ENCODE peak calls at places on chromosomes 13 and 19, in ten cellular contexts. U is HCT116, R is A549, F is heart right ventricle, E is cardiac muscle cell, I is neural progenitor cell, V is Caco-2, X is tibial artery, W is fibroblast of lung, C is right lobe of liver. S is an unnamed sample. For H3K4me1, the result is how much of the 10 kb centered on the place peaks cover.

GRCh38 chr13:23609414-23610186 is 39.4 kb downstream of the TNFRSF19 start:
- DNase-seq in U (no peak), F (no peak), C (no peak), W (peak), I (no peak), E (no peak), X (no peak), V (no peak), R (no peak), S (peak)

GRCh38 chr13:77528834-77529500 is 6.5 kb upstream of the SCEL start:
- DNase-seq in I (no peak), E (no peak), C (no peak), W (no peak), F (no peak), V (no peak), U (no peak), X (no peak), R (no peak), S (no peak)

GRCh38 chr13:106690779-106691178 is 122.8 kb upstream of the ARGLU1 start:
- DNase-seq in I (no peak), X (no peak), R (no peak), C (no peak), E (no peak), V (no peak), F (peak), W (no peak), U (no peak), S (no peak)

GRCh38 chr19:24060687-24061356 is 26.2 kb upstream of the ZNF254 start:
- DNase-seq in V (no peak), U (peak), W (no peak), X (no peak), F (no peak), R (no peak), E (no peak), C (no peak), I (no peak), S (no peak)

GRCh38 chr19:12932392-12933286 is 872 bp downstream of the FARSA start:
- DNase-seq in I (no peak), V (no peak), E (no peak), R (no peak), U (no peak), W (no peak), X (no peak), F (no peak), C (no peak), S (no peak)

GRCh38 chr13:74575729-74576125 is 441.5 kb upstream of the KLF12 start:
- DNase-seq in C (peak), R (peak), X (peak), F (peak), I (peak), W (peak), V (peak), E (peak), U (no peak), S (peak)

GRCh38 chr13:29883941-29884518 is 33.6 kb upstream of the UBL3 start:
- DNase-seq in F (no peak), X (no peak), R (no peak), I (no peak), C (no peak), V (no peak), E (no peak), W (no peak), U (no peak), S (no peak)

GRCh38 chr13:51895906-51896888 is 34.4 kb downstream of the CCDC70 start:
- DNase-seq in E (peak), R (peak), I (peak), F (peak), W (peak), X (no peak), V (peak), U (peak), C (peak), S (peak)

GRCh38 chr13:50589651-50590054 is 253.8 kb downstream of the DLEU7 start:
- DNase-seq in X (no peak), E (no peak), R (peak), W (peak), I (no peak), F (no peak), C (no peak), V (no peak), U (no peak), S (no peak)

GRCh38 chr13:109795021-109795420 is 8.6 kb upstream of the IRS2 start:
- DNase-seq in V (no peak), U (no peak), W (no peak), E (no peak), I (no peak), X (no peak), R (no peak), F (no peak), C (no peak), S (no peak)

GRCh38 chr13:102680842-102681725 is 13.8 kb downstream of the METTL21C start:
- DNase-seq in V (no peak), R (no peak), E (no peak), W (peak), I (no peak), X (no peak), F (no peak), C (no peak), U (no peak), S (no peak)

GRCh38 chr13:22220186-22221160 is 549.6 kb downstream of the FGF9 start:
- DNase-seq in V (no peak), F (no peak), X (no peak), E (no peak), W (no peak), U (no peak), I (peak), R (no peak), C (no peak), S (no peak)

GRCh38 chr13:114027046-114027760 is 53.3 kb upstream of the C13orf46 start:
- DNase-seq in W (peak), U (no peak), E (no peak), X (no peak), I (no peak), V (no peak), C (no peak), R (no peak), F (peak), S (no peak)

DNA sequence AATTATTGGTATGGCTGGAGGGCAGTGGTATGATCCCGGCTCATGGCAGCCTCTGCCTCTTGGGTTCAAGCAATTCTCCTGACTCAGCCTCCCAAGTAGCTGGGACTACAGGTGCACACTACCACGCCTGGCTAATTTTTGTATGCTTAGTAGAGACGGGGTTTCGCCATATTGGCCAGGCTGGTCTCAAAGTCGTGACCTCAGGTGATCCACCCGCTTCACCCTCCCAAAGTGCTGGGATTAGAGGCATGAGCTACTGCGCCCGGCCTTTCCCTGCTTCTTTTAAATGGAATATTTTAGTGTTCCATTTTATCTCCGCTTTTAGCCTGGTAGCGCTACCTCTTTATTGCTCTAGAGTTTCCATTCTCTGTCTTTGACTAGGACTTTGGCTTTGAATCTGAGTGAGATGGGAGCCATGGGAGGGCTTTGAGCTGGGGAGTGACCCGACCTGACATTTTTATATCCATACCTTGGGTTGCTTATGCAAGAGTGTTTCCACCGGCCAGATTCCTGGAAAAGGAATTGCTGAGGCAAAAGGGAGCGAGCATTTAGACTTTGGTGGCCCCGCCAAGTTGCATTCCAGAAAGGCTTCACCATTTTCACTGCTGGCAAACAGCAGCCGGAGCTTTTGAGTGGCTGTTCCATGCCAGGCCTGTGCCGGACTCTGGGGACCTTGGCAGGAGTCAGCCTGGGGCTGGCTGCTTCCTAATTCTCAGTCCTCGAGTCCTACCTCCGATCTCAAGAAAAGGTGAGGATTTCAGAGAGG is 22.9 kb downstream of the BICRA start:
- DNase-seq in R (no peak), I (no peak), E (no peak), F (peak), W (no peak), C (no peak), U (no peak), V (peak), X (peak), S (no peak)
- H3K4me1 ChIP-seq in R (under half), I (under half), E (under half), F (under half), W (under half), C (under half), U (half or more), V (half or more), X (under half), S (under half)

DNA sequence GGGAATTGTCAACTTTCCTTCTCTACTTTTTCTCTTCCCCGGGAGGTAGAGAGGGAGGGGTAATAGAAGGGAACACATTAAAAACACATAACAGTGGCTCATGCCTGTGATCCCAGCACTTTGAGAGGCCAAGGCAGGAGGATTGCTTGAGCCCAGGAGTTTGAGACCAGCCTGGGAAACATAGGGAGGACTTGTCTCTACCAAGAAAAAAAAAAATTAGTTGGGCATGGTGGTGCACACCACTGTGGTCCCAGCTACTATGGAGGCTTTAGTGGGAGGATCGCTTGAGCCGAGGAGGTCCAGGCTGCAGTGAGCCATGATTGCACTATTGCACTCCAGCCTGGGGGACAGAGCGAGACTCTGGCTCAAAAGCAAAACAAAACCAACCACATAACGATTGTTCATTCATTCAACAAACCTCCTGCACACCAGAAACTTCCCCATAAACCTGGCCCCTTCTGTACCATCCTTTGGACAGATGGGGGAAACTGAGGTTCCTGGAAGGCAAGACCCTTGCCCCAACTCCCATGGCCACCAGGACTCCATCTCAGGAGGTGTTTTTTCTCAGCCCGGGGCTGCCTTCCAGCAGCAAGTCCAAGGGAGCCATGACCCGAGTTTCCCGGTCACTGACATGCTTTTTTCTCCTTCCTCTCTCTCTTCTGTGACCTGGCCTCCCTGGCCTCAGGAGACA is 4.2 kb downstream of the FOSB start:
- DNase-seq in W (no peak), V (peak), F (no peak), X (no peak), U (no peak), R (no peak), C (no peak), I (no peak), E (no peak), S (no peak)
- H3K4me3 ChIP-seq in W (no peak), V (no peak), F (peak), X (no peak), U (no peak), R (no peak), C (no peak), I (no peak), E (no peak), S (no peak)

GRCh38 chr19:41161903-41162302 is 31.1 kb upstream of the CYP2S1 start:
- DNase-seq in F (no peak), V (peak), X (no peak), I (no peak), E (no peak), W (no peak), U (peak), C (no peak), R (peak), S (peak)
- TF ChIP-seq CTCF in F (no peak), V (no peak), X (no peak), I (peak), E (peak), W (no peak), U (peak), C (no peak), R (peak), S (peak)

DNA sequence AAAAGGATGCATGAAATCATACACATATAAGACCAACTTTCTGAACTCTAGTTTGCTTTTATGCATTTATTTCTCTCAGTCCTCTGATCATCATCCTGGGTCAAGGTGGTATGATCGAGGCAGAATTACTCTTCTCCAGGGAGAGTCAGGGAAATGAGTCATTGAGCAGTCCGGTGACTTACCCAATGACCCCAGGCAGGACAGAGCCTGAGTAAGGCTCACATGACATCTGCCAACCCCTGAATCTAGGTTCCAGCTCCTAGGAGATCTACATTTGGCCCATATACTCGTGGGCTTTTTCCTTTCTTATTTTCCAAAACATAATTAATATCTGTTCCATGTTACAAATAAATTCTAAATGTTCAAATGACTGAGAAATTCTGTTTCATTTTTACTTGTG is 502.3 kb downstream of the FOXO1 start:
- DNase-seq in R (peak), U (no peak), I (no peak), X (no peak), C (no peak), W (peak), V (no peak), F (no peak), E (no peak), S (no peak)
- H3K4me1 ChIP-seq in R (under half), U (under half), I (under half), X (under half), C (under half), W (under half), V (under half), F (under half), E (under half), S (under half)